ENCODE peak calls at places on chromosome 17, in five cellular contexts. Q, J, K, R and G are unnamed samples. For H3K9me2, the result is how much of the 10 kb centered on the place peaks cover.

GRCh38 chr17:80555266-80555665 is 10.6 kb downstream of the RPTOR start:
- DNase-seq in Q (no peak), J (no peak), K (no peak), R (no peak), G (no peak)

GRCh38 chr17:74879308-74879707 is 6.5 kb upstream of the FDXR start:
- DNase-seq in Q (no peak), J (no peak), K (no peak), R (no peak), G (no peak)

GRCh38 chr17:21201302-21201602 is 12.7 kb downstream of the TMEM11 start:
- DNase-seq in Q (peak), J (peak), K (no peak), R (no peak), G (no peak)

GRCh38 chr17:45953561-45953960 is 45.5 kb upstream of the STH start:
- DNase-seq in Q (peak), J (peak), K (no peak), R (no peak), G (no peak)

GRCh38 chr17:4160294-4160859 is 17.4 kb downstream of the CYB5D2 start:
- DNase-seq in Q (no peak), J (no peak), K (no peak), R (no peak), G (no peak)

GRCh38 chr17:79840204-79840988 is 1.2 kb upstream of the CBX4 start:
- DNase-seq in Q (peak), J (no peak), K (no peak), R (no peak), G (peak)

GRCh38 chr17:2709173-2709661 is 2.3 kb downstream of the CLUH start:
- DNase-seq in Q (peak), J (peak), K (no peak), R (peak), G (peak)

GRCh38 chr17:59964455-59965328 is at the start of gene RNFT1:
- DNase-seq in Q (peak), J (peak), K (peak), R (peak), G (peak)

GRCh38 chr17:81859906-81860755 is at the start of gene P4HB:
- DNase-seq in Q (peak), J (no peak), K (no peak), R (no peak), G (no peak)

GRCh38 chr17:66840061-66840460 is 5.1 kb downstream of the CACNG5 start:
- DNase-seq in Q (no peak), J (no peak), K (no peak), R (no peak), G (no peak)

GRCh38 chr17:48373130-48373844 is 56.7 kb downstream of the SKAP1 start:
- DNase-seq in Q (no peak), J (no peak), K (no peak), R (no peak), G (no peak)

GRCh38 chr17:57477483-57478357 is 221.4 kb downstream of the MSI2 start:
- DNase-seq in Q (no peak), J (no peak), K (no peak), R (peak), G (no peak)

GRCh38 chr17:82110298-82110697 is 12.3 kb upstream of the FASN start:
- DNase-seq in Q (no peak), J (peak), K (no peak), R (no peak), G (peak)

GRCh38 chr17:61410555-61411089 is 11.0 kb downstream of the TBX2 start:
- DNase-seq in Q (peak), J (no peak), K (peak), R (no peak), G (peak)

GRCh38 chr17:67477687-67478086 is 100.6 kb downstream of the PITPNC1 start:
- DNase-seq in Q (peak), J (peak), K (no peak), R (no peak), G (no peak)

GRCh38 chr17:29294580-29294900 is 592 bp upstream of the NUFIP2 start:
- DNase-seq in Q (no peak), J (no peak), K (no peak), R (no peak), G (no peak)

GRCh38 chr17:54029196-54029595 is 206.5 kb downstream of the KIF2B start:
- DNase-seq in Q (no peak), J (no peak), K (no peak), R (no peak), G (no peak)

GRCh38 chr17:74045608-74046007 is 157.9 kb upstream of the RPL38 start:
- DNase-seq in Q (no peak), J (peak), K (peak), R (peak), G (peak)

GRCh38 chr17:59786213-59786535 is 78.7 kb downstream of the VMP1 start:
- DNase-seq in Q (no peak), J (no peak), K (peak), R (no peak), G (no peak)

GRCh38 chr17:44781553-44782348 is 23.0 kb downstream of the ADAM11 start:
- DNase-seq in Q (no peak), J (no peak), K (no peak), R (no peak), G (no peak)

GRCh38 chr17:37488607-37489196 is 989 bp upstream of the DUSP14 start:
- DNase-seq in Q (peak), J (peak), K (peak), R (peak), G (peak)

GRCh38 chr17:40318835-40319332 is 9.9 kb downstream of the RARA start:
- DNase-seq in Q (peak), J (no peak), K (no peak), R (no peak), G (peak)

GRCh38 chr17:73643012-73643845 is 1.0 kb downstream of the SDK2 start:
- DNase-seq in Q (peak), J (peak), K (no peak), R (no peak), G (peak)

GRCh38 chr17:21353326-21354010 is 22.7 kb upstream of the KCNJ12 start:
- DNase-seq in Q (peak), J (no peak), K (no peak), R (peak), G (no peak)

GRCh38 chr17:2058521-2059124 is 3.7 kb downstream of the HIC1 start:
- DNase-seq in Q (peak), J (no peak), K (peak), R (peak), G (peak)

GRCh38 chr17:29076722-29077121 is 33.8 kb downstream of the PIPOX start:
- DNase-seq in Q (no peak), J (no peak), K (no peak), R (no peak), G (no peak)

GRCh38 chr17:79126139-79126538 is 51.5 kb downstream of the ENGASE start:
- DNase-seq in Q (no peak), J (peak), K (no peak), R (no peak), G (no peak)

GRCh38 chr17:77555741-77556291 is 402.7 kb upstream of the TNRC6C start:
- DNase-seq in Q (no peak), J (peak), K (no peak), R (no peak), G (peak)

GRCh38 chr17:77555110-77555509 is 403.4 kb upstream of the TNRC6C start:
- DNase-seq in Q (no peak), J (no peak), K (no peak), R (no peak), G (no peak)

GRCh38 chr17:77553459-77554066 is 404.9 kb upstream of the TNRC6C start:
- DNase-seq in Q (no peak), J (no peak), K (no peak), R (no peak), G (no peak)

GRCh38 chr17:77558846-77559626 is 399.5 kb upstream of the TNRC6C start:
- DNase-seq in Q (no peak), J (peak), K (no peak), R (no peak), G (no peak)

DNA sequence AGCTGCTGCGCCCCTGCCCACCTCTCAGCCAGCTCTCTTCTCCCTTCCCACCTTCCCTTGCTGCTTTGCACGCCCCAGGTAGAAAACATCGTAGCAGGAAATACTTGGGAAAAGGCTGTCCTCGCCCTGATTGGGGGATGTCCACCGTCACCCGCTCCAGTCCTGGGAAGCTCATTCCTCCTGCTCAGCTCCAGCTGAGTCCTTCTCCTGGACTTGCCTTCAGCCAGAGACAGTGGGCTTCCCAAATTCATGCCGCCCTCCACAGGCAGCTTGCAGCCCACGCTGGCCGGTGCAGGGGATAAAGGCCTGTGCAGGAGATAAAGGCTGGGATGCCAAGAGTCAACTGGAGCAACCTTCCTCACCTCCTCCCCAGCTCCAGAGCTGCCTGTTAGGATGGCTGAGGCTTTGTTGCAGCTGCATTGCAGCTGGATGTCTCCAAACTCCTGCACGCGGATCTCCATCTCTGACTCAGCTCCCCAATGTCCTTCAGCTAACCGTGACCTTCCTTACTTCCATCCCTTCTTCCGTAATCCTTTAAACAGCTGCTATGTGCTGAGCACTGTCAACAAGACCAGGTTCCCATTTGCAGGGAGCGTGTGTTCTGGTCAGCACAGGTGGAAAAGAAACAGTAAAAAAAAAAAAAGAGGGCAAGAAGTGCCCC is 402.0 kb upstream of the TNRC6C start:
- DNase-seq in Q (no peak), J (no peak), K (no peak), R (no peak), G (no peak)
- H2AFZ ChIP-seq in Q (no peak), J (no peak), K (no peak), R (no peak), G (no peak)

GRCh38 chr17:5866978-5867377 is 203.2 kb upstream of the WSCD1 start:
- DNase-seq in Q (no peak), J (no peak), K (no peak), R (no peak), G (no peak)
- H3K9me2 ChIP-seq in Q (under half), J (under half), K (under half), R (under half), G (under half)

GRCh38 chr17:15965510-15965909 is 20.6 kb downstream of the ADORA2B start:
- DNase-seq in Q (no peak), J (no peak), K (no peak), R (no peak), G (no peak)

GRCh38 chr17:15967706-15968399 is 22.9 kb downstream of the ADORA2B start:
- DNase-seq in Q (no peak), J (no peak), K (no peak), R (no peak), G (no peak)

GRCh38 chr17:15966183-15966878 is 21.4 kb downstream of the ADORA2B start:
- DNase-seq in Q (no peak), J (peak), K (no peak), R (no peak), G (peak)

GRCh38 chr17:15969463-15969862 is 24.5 kb downstream of the ADORA2B start:
- DNase-seq in Q (no peak), J (no peak), K (no peak), R (no peak), G (no peak)

DNA sequence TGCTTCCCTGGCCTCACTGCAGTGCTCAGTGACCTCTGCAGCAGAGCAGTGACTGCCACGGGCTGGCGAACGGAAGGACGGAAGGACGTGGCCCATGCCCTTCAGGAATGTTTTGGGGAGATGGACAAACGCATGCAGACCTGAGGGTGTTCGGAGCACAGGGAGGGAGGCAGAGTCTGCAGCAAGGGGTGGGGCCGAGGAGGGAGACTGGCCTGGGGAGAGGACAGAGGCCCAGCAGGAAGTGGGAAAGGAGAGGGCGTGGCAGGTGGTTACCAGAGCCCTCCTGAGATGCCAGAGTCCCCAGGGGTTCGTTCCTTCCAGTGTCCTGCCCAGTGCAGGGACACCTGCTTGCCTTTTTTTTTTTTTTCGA is 21.9 kb downstream of the ADORA2B start:
- DNase-seq in Q (no peak), J (peak), K (no peak), R (no peak), G (no peak)
- H2AFZ ChIP-seq in Q (no peak), J (no peak), K (no peak), R (no peak), G (peak)

GRCh38 chr17:27356091-27356705 is 62.3 kb downstream of the WSB1 start:
- DNase-seq in Q (no peak), J (no peak), K (no peak), R (no peak), G (no peak)
- H3K9me2 ChIP-seq in Q (under half), J (under half), K (under half), R (under half), G (under half)